ENCODE peak calls at places on chromosomes 5 and 9, in four cellular contexts. I is IMR-90, B is HFFc6, G is activated B cell treated with CpG ODN at 0.5 μM for 24 hours. M is an unnamed sample.
A peak's percentile ranks its signal among the peaks of the same experiment; 100 is the strongest.

GRCh38 chr9:7147136-7148090 is 389.6 kb downstream of the KDM4C start:
- DNase-seq in G (no peak), I (peak; percentile 27), B (no peak), M (no peak)

GRCh38 chr5:16593013-16593412 is 23.8 kb downstream of the RETREG1 start:
- DNase-seq in I (no peak), B (peak; percentile 42), G (no peak), M (peak; percentile 78)

GRCh38 chr9:74478606-74479005 is 18.5 kb upstream of the RORB start:
- DNase-seq in I (no peak), G (no peak), B (no peak), M (no peak)

GRCh38 chr5:95281211-95281610 is 3.7 kb downstream of the MCTP1 start:
- DNase-seq in I (peak; percentile 1), G (no peak), B (peak; percentile 7), M (no peak)

GRCh38 chr9:128191406-128192046 is at the start of gene CIZ1:
- DNase-seq in G (peak; percentile 85), B (peak; percentile 43), I (peak; percentile 68), M (peak; percentile 65)

GRCh38 chr5:181149355-181149754 is 2.0 kb downstream of the OR2V2 start:
- DNase-seq in I (no peak), B (no peak), G (no peak), M (no peak)

GRCh38 chr5:96463106-96463505 is 30.1 kb upstream of the PCSK1 start:
- DNase-seq in I (no peak), G (no peak), B (no peak), M (peak; percentile 45)

GRCh38 chr5:134140530-134141201 is 26.2 kb downstream of the TCF7 start:
- DNase-seq in G (peak; percentile 41), I (peak; percentile 71), B (peak; percentile 70), M (peak; percentile 73)

GRCh38 chr5:66877843-66878242 is 281.6 kb downstream of the MAST4 start:
- DNase-seq in G (no peak), I (peak; percentile 47), B (peak; percentile 14), M (peak; percentile 12)

GRCh38 chr9:130453487-130453886 is 8.7 kb downstream of the ASS1 start:
- DNase-seq in B (no peak), G (no peak), I (peak; percentile 34), M (peak; percentile 14)

GRCh38 chr5:54024466-54024865 is 285.9 kb downstream of the ARL15 start:
- DNase-seq in B (peak; percentile 2), I (peak; percentile 85), G (no peak), M (peak; percentile 63)

GRCh38 chr9:117839862-117840261 is 135.7 kb downstream of the TLR4 start:
- DNase-seq in G (no peak), B (no peak), I (no peak), M (no peak)

GRCh38 chr5:168224110-168224509 is 67.3 kb upstream of the WWC1 start:
- DNase-seq in G (no peak), B (no peak), I (no peak), M (no peak)

GRCh38 chr9:18020254-18020745 is 441.4 kb downstream of the SH3GL2 start:
- DNase-seq in I (no peak), B (no peak), G (no peak), M (no peak)

GRCh38 chr5:180785794-180786221 is 16.8 kb downstream of the MGAT1 start:
- DNase-seq in I (peak; percentile 64), G (no peak), B (peak; percentile 65), M (peak; percentile 71)

GRCh38 chr5:178831049-178831448 is 28.7 kb upstream of the ZNF354B start:
- DNase-seq in B (no peak), G (no peak), I (no peak), M (no peak)

GRCh38 chr5:122999947-123000563 is 36.5 kb downstream of the PPIC start:
- DNase-seq in I (no peak), G (peak; percentile 37), B (no peak), M (peak; percentile 40)

GRCh38 chr5:176733586-176734262 is 76.6 kb upstream of the UNC5A start:
- DNase-seq in B (no peak), I (no peak), G (no peak), M (peak; percentile 11)

GRCh38 chr5:149937610-149938009 is 7.0 kb downstream of the PDE6A start:
- DNase-seq in G (no peak), B (peak; percentile 27), I (no peak), M (peak; percentile 67)

GRCh38 chr9:76562511-76562911 is 103.5 kb downstream of the GCNT1 start:
- DNase-seq in I (peak; percentile 59), B (peak; percentile 78), G (no peak), M (peak; percentile 84)

GRCh38 chr5:171808951-171809350 is 23.3 kb downstream of the SMIM23 start:
- DNase-seq in B (peak; percentile 72), I (peak; percentile 71), G (no peak), M (peak; percentile 80)

GRCh38 chr9:134929560-134930158 is 11.9 kb upstream of the FCN1 start:
- DNase-seq in B (no peak), I (no peak), G (no peak), M (no peak)

GRCh38 chr9:121288557-121288873 is 20.6 kb downstream of the GSN start:
- DNase-seq in G (no peak), B (no peak), I (no peak), M (no peak)
- TF ChIP-seq CTCF in G (no peak), B (no peak), I (no peak), M (no peak)

GRCh38 chr9:104494808-104495207 is 9.3 kb upstream of the OR13F1 start:
- DNase-seq in B (no peak), I (no peak), G (no peak), M (peak; percentile 11)
- TF ChIP-seq CTCF in B (no peak), I (no peak), G (no peak), M (peak; percentile 30)

DNA sequence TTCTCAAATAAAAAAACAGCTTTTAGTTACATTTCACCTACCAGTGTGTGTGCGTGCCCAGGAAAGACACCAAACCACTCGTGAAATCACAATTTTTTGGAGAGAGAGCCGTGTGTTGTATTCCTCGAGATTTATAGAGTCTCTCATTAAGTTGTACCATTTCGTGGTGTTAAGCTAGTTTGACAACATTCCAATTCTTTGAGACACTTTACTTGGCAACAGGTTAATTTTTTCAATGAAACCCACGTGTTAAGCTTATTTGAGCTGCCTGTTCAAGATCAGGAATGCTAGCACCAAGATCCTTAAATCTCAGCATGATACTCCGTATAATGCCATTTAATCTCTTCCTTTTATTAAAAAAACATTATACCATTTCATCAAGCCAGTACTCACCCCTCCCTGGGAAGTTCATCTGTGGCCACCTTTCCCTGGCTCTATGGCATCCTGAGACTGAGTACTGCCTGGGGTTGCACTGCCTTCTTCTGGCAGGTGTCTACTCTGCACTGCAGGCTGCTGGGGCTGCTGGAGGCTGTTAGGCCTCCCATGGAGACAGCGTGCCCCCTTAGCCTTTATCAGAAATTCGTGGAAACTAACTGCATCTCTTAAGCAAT is 143.7 kb downstream of the ARHGAP26 start:
- DNase-seq in B (no peak), G (no peak), I (no peak), M (no peak)
- TF ChIP-seq CTCF in B (no peak), G (no peak), I (no peak), M (no peak)

DNA sequence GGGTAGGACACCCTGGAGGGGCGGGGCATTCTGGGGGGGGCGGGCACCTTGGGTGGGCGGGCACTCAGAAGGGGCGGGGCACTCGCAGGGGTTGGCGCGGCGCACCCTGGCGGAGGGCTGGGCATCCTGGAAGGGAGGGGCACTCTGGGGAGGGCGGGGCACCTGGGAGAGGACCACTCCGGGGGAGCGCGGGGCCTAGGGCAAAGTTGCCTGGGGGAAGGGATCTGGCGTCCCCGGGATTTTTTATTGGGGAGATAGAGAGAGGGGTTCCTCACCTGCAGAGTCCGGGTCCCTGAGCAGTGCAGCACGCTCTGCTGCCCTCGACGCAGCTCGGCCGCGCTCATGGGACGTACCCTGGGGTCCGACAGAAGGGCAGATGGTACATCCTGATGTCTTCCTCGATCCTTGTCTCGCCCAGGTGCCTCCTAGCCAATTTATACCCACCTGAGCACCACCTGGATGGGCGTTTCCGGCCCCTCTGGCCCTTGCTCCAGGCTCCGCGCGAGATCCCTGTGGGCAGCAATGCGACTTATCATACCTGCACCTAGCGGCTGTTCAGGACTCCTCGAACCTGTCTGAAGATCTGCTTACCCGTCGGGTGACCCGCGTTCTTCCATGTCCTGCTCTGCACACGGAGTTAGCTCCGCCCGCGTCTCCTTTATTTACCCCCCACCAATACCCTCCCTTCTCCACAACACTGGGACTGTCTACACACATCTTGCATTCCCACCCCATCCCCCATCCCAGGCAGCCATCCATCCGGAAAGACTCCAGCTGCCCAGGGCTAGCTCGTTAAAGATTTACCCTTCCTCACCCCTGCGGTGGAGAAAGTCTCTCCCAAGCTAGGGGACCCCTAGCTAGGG is at the start of gene KIF12:
- DNase-seq in I (no peak), B (no peak), G (no peak), M (no peak)
- TF ChIP-seq CTCF in I (no peak), B (no peak), G (no peak), M (no peak)

DNA sequence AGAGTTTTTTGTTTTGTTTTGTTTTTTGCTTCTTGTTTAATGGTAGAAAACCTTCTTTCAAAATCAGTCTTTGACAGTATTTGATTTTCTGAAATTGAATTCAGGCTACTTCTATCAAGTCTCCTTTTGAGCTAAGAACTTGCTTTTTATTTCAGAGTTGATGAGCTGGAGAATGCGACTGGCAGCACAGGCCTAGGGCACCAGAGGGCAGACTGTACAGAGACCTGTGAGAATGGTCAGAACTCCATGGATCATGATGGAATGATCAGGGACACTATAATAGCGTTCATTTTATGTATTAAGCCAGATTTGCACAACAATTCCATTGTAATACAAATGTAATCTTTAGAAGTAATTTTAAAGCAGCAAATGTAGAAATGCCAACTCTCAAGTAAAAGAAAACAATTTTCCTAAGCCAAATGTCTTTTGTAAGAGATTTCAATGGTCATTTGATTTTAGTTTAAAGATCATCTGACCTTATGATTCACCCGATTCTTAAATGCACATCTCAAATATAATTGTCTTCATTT is 902.4 kb downstream of the NR2F1-AS1 start:
- DNase-seq in B (no peak), G (no peak), I (no peak), M (peak; percentile 17)
- TF ChIP-seq CTCF in B (peak; percentile 37), G (no peak), I (no peak), M (peak; percentile 25)

DNA sequence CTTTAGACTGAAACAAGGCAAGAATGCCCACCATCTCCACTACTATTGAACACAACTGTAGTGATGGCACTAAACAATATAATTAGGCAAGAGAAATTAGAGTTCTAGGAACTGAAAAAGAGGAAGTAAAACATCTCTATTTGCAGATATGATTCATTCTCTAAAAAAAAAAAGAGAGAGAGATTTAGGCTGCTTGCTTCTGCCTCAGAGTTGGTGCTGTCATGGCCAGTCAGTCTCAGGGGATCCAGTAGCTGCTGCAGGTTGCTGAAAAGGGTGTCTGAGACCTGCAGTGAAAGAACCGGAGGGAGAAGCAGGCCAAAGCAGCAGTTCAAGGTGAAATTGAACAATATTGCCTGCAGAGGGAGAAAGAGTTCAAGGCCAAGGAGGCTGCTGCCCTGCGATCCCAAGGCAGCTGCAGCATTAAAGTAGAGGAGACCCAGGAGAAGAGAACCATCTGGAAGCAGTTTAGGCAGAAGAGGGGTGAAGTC is 72.5 kb downstream of the AP3B1 start:
- DNase-seq in G (peak; percentile 47), B (peak; percentile 9), I (peak; percentile 4), M (peak; percentile 20)
- TF ChIP-seq CTCF in G (no peak), B (peak; percentile 52), I (no peak), M (peak; percentile 18)

GRCh38 chr5:128350705-128351104 is 187.3 kb downstream of the FBN2 start:
- DNase-seq in I (no peak), B (no peak), G (no peak), M (no peak)
- TF ChIP-seq CTCF in I (no peak), B (no peak), G (no peak), M (no peak)

GRCh38 chr5:139637438-139638089 is 10.6 kb upstream of the CXXC5 start:
- DNase-seq in B (peak; percentile 67), G (peak; percentile 72), I (peak; percentile 74), M (peak; percentile 74)
- TF ChIP-seq CTCF in B (peak; percentile 62), G (no peak), I (no peak), M (no peak)

M was measured in fibroblast of mammary gland.